ENCODE peak calls at places on chromosome 6, in nine cellular contexts. Y is heart right ventricle, R is stomach, F is transverse colon, G is aorta, Z is foreskin keratinocyte, C is GM23338, P is H1, M is psoas muscle. B is an unnamed sample. For H3K27me3 and H3K4me1, the result is how much of the 10 kb centered on the place peaks cover.

GRCh38 chr6:130534627-130535026 is 168.8 kb downstream of the TMEM200A start:
- DNase-seq in Y (no peak), R (no peak), F (no peak), G (no peak), Z (no peak), C (no peak), P (no peak), M (no peak), B (no peak)

GRCh38 chr6:38852215-38852614 is 137.1 kb downstream of the DNAH8 start:
- DNase-seq in Y (no peak), R (no peak), F (no peak), G (no peak), Z (no peak), C (peak), P (no peak), M (no peak), B (no peak)

GRCh38 chr6:79586548-79586947 is 44.6 kb upstream of the SH3BGRL2 start:
- DNase-seq in Y (no peak), R (no peak), F (no peak), G (no peak), Z (no peak), C (peak), P (no peak), M (no peak), B (no peak)

GRCh38 chr6:112620832-112621569 is 273.9 kb downstream of the RFPL4B start:
- DNase-seq in Y (no peak), R (no peak), F (no peak), G (no peak), Z (no peak), C (no peak), P (no peak), M (no peak), B (no peak)

GRCh38 chr6:83252717-83253116 is 59.6 kb downstream of the RWDD2A start:
- DNase-seq in Y (no peak), R (no peak), F (no peak), G (no peak), Z (peak), C (peak), P (no peak), M (no peak), B (no peak)

GRCh38 chr6:35370124-35370741 is 27.9 kb downstream of the PPARD start:
- DNase-seq in Y (peak), R (peak), F (peak), G (peak), Z (peak), C (no peak), P (no peak), M (peak), B (no peak)

GRCh38 chr6:63882208-63882607 is 246.6 kb downstream of the PHF3 start:
- DNase-seq in Y (no peak), R (no peak), F (no peak), G (no peak), Z (no peak), C (peak), P (no peak), M (no peak), B (no peak)

GRCh38 chr6:6851862-6852261 is 255.9 kb upstream of the RREB1 start:
- DNase-seq in Y (no peak), R (no peak), F (no peak), G (no peak), Z (no peak), C (no peak), P (no peak), M (no peak), B (no peak)

GRCh38 chr6:28810655-28811053 is 113.1 kb downstream of the TRIM27 start:
- DNase-seq in Y (no peak), R (no peak), F (no peak), G (no peak), Z (no peak), C (no peak), P (no peak), M (no peak), B (no peak)

GRCh38 chr6:71887006-71887743 is 825 bp downstream of the RIMS1 start:
- DNase-seq in Y (no peak), R (no peak), F (no peak), G (peak), Z (no peak), C (peak), P (peak), M (peak), B (no peak)

GRCh38 chr6:144006731-144007454 is 1.2 kb downstream of the PLAGL1 start:
- DNase-seq in Y (peak), R (no peak), F (peak), G (no peak), Z (peak), C (peak), P (no peak), M (peak), B (no peak)

GRCh38 chr6:72218125-72218524 is 331.8 kb downstream of the RIMS1 start:
- DNase-seq in Y (no peak), R (peak), F (no peak), G (no peak), Z (no peak), C (peak), P (peak), M (no peak), B (peak)

DNA sequence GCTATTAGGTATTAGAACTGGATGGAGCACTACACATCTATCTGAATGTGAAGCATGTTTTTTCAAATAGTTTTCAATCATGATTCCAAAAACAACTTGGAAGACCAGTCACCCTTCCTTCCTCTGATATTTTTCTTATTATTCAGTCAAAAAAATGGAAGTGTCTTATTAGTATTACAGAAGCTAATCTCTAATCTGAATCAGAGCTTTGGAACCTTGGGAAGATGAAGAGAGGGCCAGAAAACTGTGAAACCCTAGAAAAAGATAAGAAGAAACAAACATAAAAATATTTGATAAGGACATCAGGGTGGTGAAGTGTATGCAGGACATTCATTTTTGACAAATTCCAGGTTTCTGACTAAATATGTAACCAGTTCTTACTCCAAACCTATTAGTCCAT is 166.3 kb upstream of the PRSS16 start:
- DNase-seq in Y (no peak), R (no peak), F (no peak), G (no peak), Z (no peak), C (no peak), P (no peak), M (no peak), B (no peak)
- H3K27me3 ChIP-seq in Y (half or more), R (under half), F (half or more), G (under half), Z (half or more), C (under half), P (under half), M (under half), B (under half)

DNA sequence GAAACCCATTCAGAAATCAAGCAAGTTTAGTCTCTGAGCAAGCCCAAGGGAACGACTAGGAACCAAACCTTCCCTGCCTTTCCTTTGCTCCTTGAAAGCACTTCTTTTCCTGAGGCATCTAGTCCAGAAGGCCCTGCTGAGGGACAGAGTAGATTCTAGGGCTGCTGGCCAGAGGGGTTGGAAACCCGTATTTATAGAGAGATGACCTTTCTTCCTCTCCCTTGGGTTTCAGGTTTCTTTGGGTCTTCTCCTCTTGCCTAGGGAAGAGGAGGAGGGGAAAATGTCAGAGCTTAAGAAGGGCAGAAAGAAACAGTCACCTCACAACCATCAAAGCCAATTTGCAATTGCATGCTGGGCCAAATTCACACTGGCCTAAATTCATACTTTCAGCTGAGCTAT is 5.8 kb downstream of the APOBEC2 start:
- DNase-seq in Y (no peak), R (no peak), F (no peak), G (no peak), Z (no peak), C (no peak), P (no peak), M (peak), B (no peak)
- H3K4me1 ChIP-seq in Y (half or more), R (under half), F (under half), G (under half), Z (under half), C (under half), P (under half), M (under half), B (under half)

DNA sequence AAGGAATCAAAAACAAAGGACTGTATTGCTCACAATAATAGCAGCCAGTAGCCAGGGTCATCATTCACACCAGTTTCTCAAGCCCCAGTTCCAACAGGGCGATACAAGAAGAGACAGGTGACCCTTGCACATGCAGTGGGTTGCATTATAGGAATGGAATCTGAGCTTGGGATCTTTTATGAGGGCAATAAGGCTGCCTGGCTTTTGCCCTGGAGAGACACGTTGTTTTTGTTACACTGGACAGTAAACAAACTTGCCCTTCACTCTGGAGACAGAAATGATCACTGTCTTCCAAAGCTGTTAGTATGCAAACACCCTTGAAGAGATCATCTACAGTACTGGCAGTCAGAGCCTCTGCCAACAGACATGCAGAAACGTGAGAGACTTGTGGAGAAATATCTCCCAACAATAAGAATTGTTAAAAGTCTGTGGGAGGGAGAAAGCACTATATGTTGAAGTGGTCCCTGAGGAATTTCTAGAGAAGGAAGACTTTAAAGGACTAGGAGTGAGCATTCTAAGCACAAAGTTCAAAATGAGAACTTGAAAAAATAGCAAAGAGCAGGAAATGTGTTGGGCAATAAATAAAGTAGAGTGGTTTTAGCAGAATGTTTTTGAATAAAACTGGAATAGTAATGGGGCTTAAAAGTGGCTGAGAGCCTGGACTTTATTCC is 6.2 kb upstream of the COL12A1 start:
- DNase-seq in Y (no peak), R (no peak), F (peak), G (no peak), Z (no peak), C (no peak), P (no peak), M (no peak), B (no peak)
- H3K27ac ChIP-seq in Y (no peak), R (no peak), F (peak), G (no peak), Z (no peak), C (peak), P (no peak), M (no peak), B (no peak)

DNA sequence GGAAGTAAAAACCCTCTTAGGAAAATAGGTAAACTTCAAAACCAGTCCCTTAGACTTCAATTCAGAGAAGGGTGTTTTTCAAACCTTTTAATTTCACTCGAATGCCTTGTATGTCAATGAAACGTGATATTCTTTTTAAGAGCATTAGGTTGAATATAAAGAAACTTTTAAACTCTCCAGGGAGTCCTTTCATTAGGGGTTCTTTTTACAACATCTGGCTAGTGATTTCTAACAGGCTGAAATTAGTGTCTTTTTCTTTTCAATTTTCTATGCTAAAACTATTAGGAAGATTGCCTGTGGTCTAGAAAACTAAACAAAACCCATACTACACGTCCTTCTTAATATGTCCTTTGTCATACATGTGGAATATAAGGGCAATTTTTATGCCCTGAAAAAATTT is 569.7 kb upstream of the CITED2 start:
- DNase-seq in Y (no peak), R (no peak), F (no peak), G (no peak), Z (no peak), C (no peak), P (no peak), M (no peak), B (no peak)
- H3K27me3 ChIP-seq in Y (under half), R (under half), F (under half), G (under half), Z (under half), C (under half), P (under half), M (under half), B (under half)

DNA sequence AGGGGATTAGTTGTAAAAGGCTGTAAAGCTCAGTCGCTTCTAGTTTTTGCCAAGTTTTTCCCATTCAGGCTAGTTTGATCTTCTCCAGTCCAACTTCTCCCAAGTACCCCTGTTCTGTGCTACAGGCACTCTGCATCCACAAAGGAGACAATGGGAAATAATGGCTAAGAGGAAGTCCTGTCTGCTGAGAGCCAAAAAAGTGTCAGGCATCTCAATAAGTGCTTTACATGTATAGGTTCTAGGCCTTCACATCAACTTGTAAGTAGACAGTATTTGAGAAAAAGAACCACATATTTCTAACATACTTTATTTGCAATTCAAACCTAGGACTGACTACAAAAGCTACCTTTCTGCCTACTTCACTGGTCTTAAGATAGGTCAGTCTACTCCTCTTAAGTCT is 4.9 kb downstream of the HTR1B start:
- DNase-seq in Y (no peak), R (no peak), F (no peak), G (no peak), Z (no peak), C (no peak), P (no peak), M (no peak), B (no peak)
- H3K4me1 ChIP-seq in Y (under half), R (under half), F (under half), G (under half), Z (under half), C (under half), P (under half), M (under half), B (under half)

GRCh38 chr6:167405778-167406532 is 81.1 kb downstream of the TTLL2 start:
- DNase-seq in Y (no peak), R (no peak), F (no peak), G (no peak), Z (no peak), C (no peak), P (no peak), M (no peak), B (no peak)

GRCh38 chr6:167402195-167402686 is 77.4 kb downstream of the TTLL2 start:
- DNase-seq in Y (no peak), R (no peak), F (no peak), G (no peak), Z (no peak), C (no peak), P (no peak), M (no peak), B (no peak)

GRCh38 chr6:167401525-167402194 is 76.8 kb downstream of the TTLL2 start:
- DNase-seq in Y (no peak), R (peak), F (peak), G (no peak), Z (no peak), C (peak), P (peak), M (no peak), B (no peak)

GRCh38 chr6:167404385-167405049 is 79.6 kb downstream of the TTLL2 start:
- DNase-seq in Y (no peak), R (no peak), F (no peak), G (no peak), Z (no peak), C (no peak), P (no peak), M (no peak), B (no peak)

GRCh38 chr6:167403427-167403826 is 78.5 kb downstream of the TTLL2 start:
- DNase-seq in Y (no peak), R (no peak), F (no peak), G (no peak), Z (no peak), C (no peak), P (no peak), M (no peak), B (no peak)
- H3K27ac ChIP-seq in Y (no peak), R (no peak), F (no peak), G (no peak), Z (no peak), C (no peak), P (no peak), M (no peak), B (no peak)

DNA sequence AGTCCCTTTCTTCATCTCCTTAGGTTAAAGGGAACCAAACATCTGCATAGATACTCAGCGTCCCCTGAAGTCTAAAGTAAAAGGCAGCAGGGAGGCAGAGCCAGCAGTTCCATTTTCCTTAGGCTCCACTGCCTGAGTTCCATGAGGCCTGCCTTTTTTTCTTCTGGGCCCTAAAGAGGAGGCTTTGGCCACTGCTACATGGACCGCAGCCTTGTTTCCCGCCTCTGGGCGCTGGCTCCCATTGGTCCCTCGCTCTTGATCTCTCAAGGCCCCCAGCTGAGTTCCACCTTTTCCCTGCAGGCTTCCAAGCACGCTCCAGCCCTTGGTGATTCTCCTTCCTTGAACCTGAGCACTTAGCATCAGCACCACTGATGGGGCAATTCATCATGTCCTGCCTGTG is 3.6 kb downstream of the MLN start:
- DNase-seq in Y (no peak), R (no peak), F (no peak), G (no peak), Z (no peak), C (no peak), P (no peak), M (no peak), B (no peak)
- H3K27me3 ChIP-seq in Y (half or more), R (under half), F (under half), G (under half), Z (under half), C (under half), P (under half), M (under half), B (under half)

DNA sequence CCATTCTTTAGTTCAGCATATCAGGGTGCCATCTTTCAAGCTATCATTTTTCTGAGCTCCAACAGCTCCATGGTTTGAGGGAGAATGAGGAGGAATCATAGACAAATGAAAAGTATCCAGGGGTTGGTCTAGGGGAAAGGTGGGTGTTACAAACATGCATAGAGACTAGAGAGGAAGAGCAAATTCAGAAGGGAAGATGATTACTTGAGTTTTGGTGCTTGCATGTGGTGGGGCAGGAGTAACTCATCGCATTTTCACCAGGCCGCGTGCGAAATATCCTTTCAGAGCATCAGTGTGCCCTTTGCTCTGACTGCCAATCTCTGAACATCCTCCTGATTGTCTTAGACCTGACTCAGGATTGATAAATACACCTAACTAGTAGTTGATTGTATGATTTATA is 7.7 kb upstream of the BICRAL start:
- DNase-seq in Y (no peak), R (no peak), F (no peak), G (no peak), Z (no peak), C (no peak), P (no peak), M (no peak), B (no peak)
- H3K4me1 ChIP-seq in Y (under half), R (under half), F (under half), G (under half), Z (under half), C (under half), P (under half), M (under half), B (under half)

B was measured in iPS DF 6.9.